ENCODE peak calls at places on chromosomes 13 and 19, in six cellular contexts. N, G, T, U, Z and D are unnamed samples. For H3K9me3, the result is how much of the 10 kb centered on the place peaks cover.

GRCh38 chr19:35856001-35856400 is 710 bp upstream of the KIRREL2 start:
- DNase-seq in N (no peak), G (no peak), T (no peak), U (no peak), Z (no peak), D (no peak)

GRCh38 chr19:4909172-4909896 is at the start of gene UHRF1:
- DNase-seq in N (no peak), G (no peak), T (no peak), U (no peak), Z (no peak), D (no peak)

GRCh38 chr13:95937700-95938320 is 115.4 kb downstream of the UGGT2 start:
- DNase-seq in N (no peak), G (no peak), T (no peak), U (no peak), Z (no peak), D (no peak)

GRCh38 chr13:63206431-63206830 is 1790.8 kb upstream of the PCDH20 start:
- DNase-seq in N (no peak), G (no peak), T (no peak), U (no peak), Z (peak), D (no peak)

GRCh38 chr13:75764251-75764650 is 128.1 kb downstream of the LMO7 start:
- DNase-seq in N (no peak), G (no peak), T (no peak), U (no peak), Z (no peak), D (no peak)

GRCh38 chr13:32125221-32125621 is 93.6 kb downstream of the FRY start:
- DNase-seq in N (no peak), G (no peak), T (no peak), U (no peak), Z (peak), D (no peak)

GRCh38 chr13:31629085-31629785 is 110.1 kb upstream of the RXFP2 start:
- DNase-seq in N (no peak), G (no peak), T (no peak), U (no peak), Z (peak), D (no peak)

GRCh38 chr19:1360818-1361461 is 22.8 kb upstream of the NDUFS7 start:
- DNase-seq in N (no peak), G (peak), T (peak), U (peak), Z (peak), D (no peak)

GRCh38 chr19:4431808-4432674 is 25.6 kb downstream of the UBXN6 start:
- DNase-seq in N (no peak), G (no peak), T (no peak), U (no peak), Z (no peak), D (no peak)

DNA sequence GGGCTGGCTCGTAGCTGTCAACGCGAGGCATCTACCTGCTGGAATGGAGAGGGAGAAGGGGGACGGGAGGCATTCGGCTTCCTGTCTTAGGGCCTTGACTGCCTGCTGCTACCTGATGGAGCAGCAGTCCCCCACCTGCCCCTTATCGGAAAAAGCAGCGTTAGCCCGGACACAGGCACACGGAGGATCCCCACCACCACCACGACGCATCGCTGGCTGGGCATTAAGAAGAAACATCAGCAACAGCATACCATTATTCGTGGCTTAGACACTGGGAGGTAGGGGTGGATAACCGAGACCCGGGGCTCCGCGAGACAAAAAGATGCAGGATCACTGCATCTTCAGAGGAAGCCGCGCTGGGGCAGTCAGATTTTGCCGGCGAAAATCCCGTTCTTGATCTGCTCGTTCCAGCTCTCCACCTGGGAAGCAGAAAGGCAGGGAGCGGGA is 1.1 kb downstream of the COX6B2 start:
- DNase-seq in N (no peak), G (no peak), T (no peak), U (no peak), Z (no peak), D (no peak)
- H3K27ac ChIP-seq in N (no peak), G (no peak), T (no peak), U (no peak), Z (no peak), D (no peak)

DNA sequence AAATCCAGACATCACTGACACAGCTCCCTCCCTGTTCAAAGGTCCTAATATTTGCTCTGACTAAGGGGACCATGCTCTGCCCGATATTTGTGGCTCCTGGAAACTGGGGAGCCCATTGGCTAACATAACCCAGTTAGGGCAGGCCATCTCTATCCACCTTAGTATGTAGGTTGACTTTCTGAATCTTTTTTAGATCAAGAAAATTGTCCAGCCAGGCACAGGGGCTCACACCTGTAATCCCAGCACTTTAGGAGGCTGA is 3.4 kb upstream of the CDX2 start:
- DNase-seq in N (peak), G (no peak), T (no peak), U (no peak), Z (no peak), D (no peak)
- H3K9me3 ChIP-seq in N (under half), G (under half), T (under half), U (under half), Z (under half), D (under half)

GRCh38 chr19:12669272-12670158 is 2.9 kb downstream of the WDR83 start:
- DNase-seq in N (peak), G (peak), T (peak), U (peak), Z (peak), D (no peak)
- TF ChIP-seq POLR2A in N (no peak), G (peak), T (peak), U (peak), Z (no peak), D (no peak)

GRCh38 chr19:45448887-45449299 is 18.9 kb upstream of the FOSB start:
- DNase-seq in N (no peak), G (no peak), T (no peak), U (no peak), Z (peak), D (no peak)

GRCh38 chr19:45451181-45451849 is 16.5 kb upstream of the FOSB start:
- DNase-seq in N (peak), G (no peak), T (no peak), U (peak), Z (peak), D (no peak)

GRCh38 chr19:45448425-45448756 is 19.4 kb upstream of the FOSB start:
- DNase-seq in N (no peak), G (no peak), T (no peak), U (no peak), Z (no peak), D (no peak)

GRCh38 chr19:45451850-45452387 is 15.9 kb upstream of the FOSB start:
- DNase-seq in N (no peak), G (no peak), T (no peak), U (no peak), Z (no peak), D (no peak)

DNA sequence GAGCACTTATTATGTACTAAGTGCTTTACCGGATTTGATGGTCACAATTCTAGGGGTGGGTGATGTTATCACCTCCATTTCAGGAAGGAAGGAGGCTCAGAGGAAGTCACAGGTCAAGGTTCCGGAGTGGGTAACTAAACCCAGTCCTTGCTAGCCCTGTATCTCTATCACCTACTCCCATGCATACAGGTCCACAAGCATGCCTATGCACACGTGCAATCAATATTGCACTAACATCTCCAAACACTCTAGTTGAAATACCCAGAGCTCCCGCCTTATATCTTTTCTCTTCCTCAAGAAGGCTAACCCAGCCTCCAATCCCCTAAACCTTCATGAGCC is 17.8 kb upstream of the FOSB start:
- DNase-seq in N (no peak), G (no peak), T (no peak), U (no peak), Z (no peak), D (no peak)
- H3K27ac ChIP-seq in N (peak), G (peak), T (peak), U (no peak), Z (no peak), D (peak)

GRCh38 chr19:38120471-38121030 is 103.5 kb downstream of the DPF1 start:
- DNase-seq in N (no peak), G (no peak), T (no peak), U (no peak), Z (no peak), D (no peak)
- H3K9me3 ChIP-seq in N (under half), G (under half), T (under half), U (under half), Z (under half), D (under half)

GRCh38 chr19:34171877-34172660 is at the start of gene LSM14A:
- DNase-seq in N (peak), G (peak), T (peak), U (peak), Z (peak), D (no peak)
- TF ChIP-seq POLR2A in N (no peak), G (peak), T (peak), U (peak), Z (peak), D (no peak)